ENCODE peak calls at places on chromosome 4, in seven cellular contexts. Q, K, O, U, C, Z and M are unnamed samples.

GRCh38 chr4:185773419-185773818 is 38.6 kb downstream of the SORBS2 start:
- DNase-seq in U (no peak), Z (no peak), O (no peak), K (peak; percentile 59), C (peak; percentile 92), Q (no peak), M (no peak)

GRCh38 chr4:55336138-55337034 is 9.7 kb upstream of the SRD5A3 start:
- DNase-seq in C (no peak), Q (no peak), K (no peak), Z (no peak), O (no peak), U (no peak), M (no peak)

GRCh38 chr4:152660526-152660925 is 19.3 kb downstream of the TMEM154 start:
- DNase-seq in O (no peak), Q (no peak), C (no peak), Z (no peak), K (no peak), U (no peak), M (no peak)

GRCh38 chr4:185738038-185738552 is 73.9 kb downstream of the SORBS2 start:
- DNase-seq in Z (no peak), U (peak; percentile 86), O (peak; percentile 49), C (no peak), Q (peak; percentile 23), K (no peak), M (no peak)

GRCh38 chr4:75081561-75081960 is 148.6 kb downstream of the PARM1 start:
- DNase-seq in K (no peak), C (no peak), Z (no peak), U (no peak), O (no peak), Q (no peak), M (no peak)

GRCh38 chr4:86033171-86033570 is 326.7 kb downstream of the MAPK10 start:
- DNase-seq in Z (no peak), O (peak; percentile 38), K (peak; percentile 39), Q (peak; percentile 42), C (peak; percentile 70), U (peak; percentile 71), M (no peak)

GRCh38 chr4:173522160-173522873 is 7.7 kb downstream of the HAND2 start:
- DNase-seq in Q (peak; percentile 93), U (peak; percentile 97), C (peak; percentile 94), K (no peak), Z (peak; percentile 67), O (peak; percentile 86), M (no peak)

GRCh38 chr4:98838977-98839618 is 89.8 kb downstream of the EIF4E start:
- DNase-seq in U (peak; percentile 19), Z (no peak), K (no peak), Q (no peak), O (no peak), C (peak; percentile 37), M (no peak)

GRCh38 chr4:154160925-154161324 is 330.7 kb downstream of the DCHS2 start:
- DNase-seq in Q (no peak), O (no peak), U (no peak), K (no peak), C (no peak), Z (no peak), M (no peak)

GRCh38 chr4:499563-499962 is 553 bp downstream of the PIGG start:
- DNase-seq in K (no peak), U (no peak), O (no peak), C (no peak), Z (no peak), Q (no peak), M (no peak)

GRCh38 chr4:183469327-183469726 is 24.9 kb downstream of the CDKN2AIP start:
- DNase-seq in U (peak; percentile 40), Z (no peak), C (no peak), Q (no peak), O (no peak), K (no peak), M (no peak)

GRCh38 chr4:79442422-79442821 is 34.4 kb upstream of the GK2 start:
- DNase-seq in K (no peak), O (no peak), U (peak; percentile 59), C (no peak), Q (no peak), Z (no peak), M (no peak)

GRCh38 chr4:128916832-128917231 is 107.3 kb downstream of the JADE1 start:
- DNase-seq in C (no peak), U (no peak), Q (no peak), O (no peak), K (peak; percentile 68), Z (no peak), M (peak; percentile 16)

GRCh38 chr4:7027913-7028312 is 15.3 kb upstream of the TADA2B start:
- DNase-seq in O (no peak), U (no peak), Q (no peak), K (no peak), C (no peak), Z (no peak), M (no peak)

GRCh38 chr4:108443585-108443984 is 176.8 kb upstream of the RPL34 start:
- DNase-seq in K (no peak), O (no peak), Z (no peak), C (no peak), U (no peak), Q (no peak), M (no peak)

GRCh38 chr4:139978692-139979091 is 175.3 kb downstream of the MAML3 start:
- DNase-seq in Z (no peak), U (no peak), Q (no peak), O (no peak), K (no peak), C (no peak), M (peak; percentile 33)

GRCh38 chr4:80070880-80071620 is 2.0 kb downstream of the ANTXR2 start:
- DNase-seq in K (no peak), Q (no peak), O (no peak), Z (no peak), C (no peak), U (peak; percentile 52), M (no peak)

GRCh38 chr4:89400408-89401035 is 92.9 kb upstream of the GPRIN3 start:
- DNase-seq in U (no peak), Z (no peak), Q (no peak), C (no peak), K (no peak), O (no peak), M (no peak)

GRCh38 chr4:183430987-183431347 is 13.5 kb upstream of the CDKN2AIP start:
- DNase-seq in O (no peak), K (no peak), U (no peak), C (no peak), Q (no peak), Z (no peak), M (no peak)

GRCh38 chr4:23324291-23324690 is 565.6 kb downstream of the PPARGC1A start:
- DNase-seq in Q (peak; percentile 27), C (no peak), Z (no peak), K (no peak), O (no peak), U (no peak), M (no peak)

GRCh38 chr4:118813561-118813960 is 22.4 kb downstream of the SEC24D start:
- DNase-seq in U (no peak), Z (no peak), Q (no peak), O (no peak), C (no peak), K (no peak), M (no peak)

GRCh38 chr4:104693601-104694201 is 199.0 kb upstream of the CXXC4 start:
- DNase-seq in O (no peak), Q (no peak), U (peak; percentile 2), C (no peak), K (no peak), Z (no peak), M (no peak)

GRCh38 chr4:49217492-49217891 is 231.4 kb downstream of the CWH43 start:
- DNase-seq in Z (no peak), K (no peak), C (no peak), O (no peak), U (no peak), Q (no peak), M (no peak)

GRCh38 chr4:141580523-141580922 is 55.9 kb upstream of the IL15 start:
- DNase-seq in K (no peak), Z (no peak), C (no peak), O (peak; percentile 3), Q (no peak), U (peak; percentile 10), M (no peak)

GRCh38 chr4:77601614-77602187 is 3.9 kb upstream of the CXCL13 start:
- DNase-seq in Z (no peak), C (no peak), O (no peak), Q (no peak), K (no peak), U (no peak), M (no peak)

GRCh38 chr4:94409947-94410346 is 41.8 kb upstream of the PDLIM5 start:
- DNase-seq in Q (no peak), U (peak; percentile 37), C (no peak), K (no peak), O (no peak), Z (no peak), M (no peak)

GRCh38 chr4:57182132-57182874 is 72.1 kb upstream of the IGFBP7 start:
- DNase-seq in K (no peak), Z (no peak), O (no peak), C (peak; percentile 68), Q (no peak), U (no peak), M (no peak)

DNA sequence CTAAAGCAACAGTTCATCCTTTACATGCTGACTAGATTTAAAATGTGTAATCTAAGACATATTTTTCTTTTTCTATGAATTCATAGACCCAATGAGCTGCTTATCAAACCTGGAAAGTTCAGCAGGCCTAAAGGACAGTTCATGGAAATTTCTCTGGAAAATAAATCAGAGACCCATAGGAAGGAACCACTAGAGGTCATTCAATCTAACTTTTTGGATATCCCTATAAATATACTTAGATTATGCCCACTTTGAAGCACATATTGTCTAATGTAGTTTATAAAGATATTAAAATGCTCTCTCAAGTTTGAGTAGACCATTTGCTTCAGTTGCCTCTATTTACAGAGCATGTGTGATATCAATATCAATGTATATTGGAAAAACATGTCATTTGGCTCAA is 473.0 kb downstream of the FAT4 start:
- DNase-seq in Z (no peak), O (no peak), K (no peak), Q (no peak), U (no peak), C (no peak), M (no peak)
- TF ChIP-seq CTCF in Z (no peak), O (peak; percentile 58), K (no peak), Q (no peak), U (no peak), C (no peak), M (no peak)

DNA sequence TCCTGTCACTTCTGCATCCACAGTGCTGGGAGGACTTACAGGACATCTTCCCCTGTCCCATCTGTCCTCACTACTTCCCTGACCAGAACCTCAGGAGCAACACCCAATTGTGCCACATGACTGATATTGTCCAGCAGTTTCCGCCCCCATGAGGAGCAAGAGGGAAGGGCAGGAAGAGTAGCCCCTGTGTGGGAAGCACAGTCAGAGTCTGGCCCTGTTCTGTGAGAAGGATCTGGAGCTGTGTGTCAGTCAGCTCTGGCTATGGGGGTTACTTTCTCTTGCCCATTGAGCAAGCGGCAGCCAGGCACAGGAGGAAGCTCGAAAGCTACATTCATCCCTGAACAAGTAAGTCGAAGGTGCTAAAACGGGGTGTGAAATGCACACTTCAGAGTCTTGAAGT is 14.8 kb upstream of the TRIM60 start:
- DNase-seq in Q (no peak), U (no peak), C (no peak), K (no peak), O (no peak), Z (peak; percentile 67), M (no peak)
- TF ChIP-seq CTCF in Q (peak; percentile 18), U (peak; percentile 43), C (no peak), K (no peak), O (peak; percentile 20), Z (peak; percentile 26), M (no peak)

GRCh38 chr4:2241003-2241402 is 918 bp downstream of the HAUS3 start:
- DNase-seq in Q (no peak), K (no peak), U (no peak), C (no peak), Z (no peak), O (no peak), M (no peak)
- TF ChIP-seq CTCF in Q (no peak), K (no peak), U (no peak), C (no peak), Z (no peak), O (no peak), M (no peak)

GRCh38 chr4:106065018-106065417 is 169.7 kb downstream of the NPNT start:
- DNase-seq in O (no peak), U (no peak), Z (no peak), C (no peak), K (no peak), Q (no peak), M (no peak)
- TF ChIP-seq CTCF in O (no peak), U (no peak), Z (no peak), C (no peak), K (no peak), Q (no peak), M (no peak)